ENCODE peak calls at places on chromosome 14, in ten cellular contexts. One of them, this sample, is unnamed.

GRCh38 chr14:87712386-87713113 is 280.4 kb downstream of the GALC start:
- DNase-seq in suprapubic skin: no peak
- DNase-seq in adrenal gland: no peak
- DNase-seq in IMR-90: no peak
- DNase-seq in fibroblast of lung: peak
- DNase-seq in dorsolateral prefrontal cortex: no peak
- DNase-seq in CD8-positive, alpha-beta T cell: no peak
- DNase-seq in hepatocyte: peak
- DNase-seq in HCT116: no peak
- DNase-seq in Panc1: no peak
- DNase-seq in this sample: no peak

GRCh38 chr14:93946104-93946503 is 19.0 kb downstream of the FAM181A start:
- DNase-seq in HCT116: no peak
- DNase-seq in fibroblast of lung: peak
- DNase-seq in CD8-positive, alpha-beta T cell: no peak
- DNase-seq in Panc1: no peak
- DNase-seq in IMR-90: peak
- DNase-seq in suprapubic skin: no peak
- DNase-seq in dorsolateral prefrontal cortex: no peak
- DNase-seq in hepatocyte: peak
- DNase-seq in adrenal gland: peak
- DNase-seq in this sample: no peak

GRCh38 chr14:81176224-81176623 is 44.5 kb downstream of the GTF2A1 start:
- DNase-seq in Panc1: no peak
- DNase-seq in adrenal gland: peak
- DNase-seq in CD8-positive, alpha-beta T cell: no peak
- DNase-seq in hepatocyte: no peak
- DNase-seq in IMR-90: no peak
- DNase-seq in suprapubic skin: no peak
- DNase-seq in HCT116: no peak
- DNase-seq in fibroblast of lung: no peak
- DNase-seq in dorsolateral prefrontal cortex: peak
- DNase-seq in this sample: no peak

GRCh38 chr14:31154956-31155355 is 52.6 kb downstream of the HECTD1 start:
- DNase-seq in HCT116: peak
- DNase-seq in Panc1: no peak
- DNase-seq in dorsolateral prefrontal cortex: no peak
- DNase-seq in hepatocyte: no peak
- DNase-seq in adrenal gland: no peak
- DNase-seq in suprapubic skin: no peak
- DNase-seq in fibroblast of lung: peak
- DNase-seq in IMR-90: no peak
- DNase-seq in CD8-positive, alpha-beta T cell: no peak
- DNase-seq in this sample: no peak

GRCh38 chr14:104867371-104868059 is 2.4 kb downstream of the CEP170B start:
- DNase-seq in fibroblast of lung: no peak
- DNase-seq in dorsolateral prefrontal cortex: no peak
- DNase-seq in hepatocyte: no peak
- DNase-seq in Panc1: no peak
- DNase-seq in IMR-90: no peak
- DNase-seq in suprapubic skin: no peak
- DNase-seq in HCT116: no peak
- DNase-seq in CD8-positive, alpha-beta T cell: no peak
- DNase-seq in adrenal gland: no peak
- DNase-seq in this sample: no peak

GRCh38 chr14:55241673-55242072 is 29.5 kb upstream of the FBXO34 start:
- DNase-seq in IMR-90: no peak
- DNase-seq in adrenal gland: no peak
- DNase-seq in Panc1: no peak
- DNase-seq in hepatocyte: no peak
- DNase-seq in fibroblast of lung: no peak
- DNase-seq in CD8-positive, alpha-beta T cell: no peak
- DNase-seq in suprapubic skin: no peak
- DNase-seq in HCT116: no peak
- DNase-seq in dorsolateral prefrontal cortex: no peak
- DNase-seq in this sample: no peak

GRCh38 chr14:33184587-33184986 is 245.9 kb downstream of the NPAS3 start:
- DNase-seq in fibroblast of lung: peak
- DNase-seq in adrenal gland: no peak
- DNase-seq in HCT116: no peak
- DNase-seq in suprapubic skin: no peak
- DNase-seq in hepatocyte: no peak
- DNase-seq in IMR-90: no peak
- DNase-seq in CD8-positive, alpha-beta T cell: no peak
- DNase-seq in dorsolateral prefrontal cortex: no peak
- DNase-seq in Panc1: no peak
- DNase-seq in this sample: no peak

GRCh38 chr14:94356379-94357056 is 31.9 kb downstream of the SERPINA1 start:
- DNase-seq in CD8-positive, alpha-beta T cell: no peak
- DNase-seq in adrenal gland: no peak
- DNase-seq in dorsolateral prefrontal cortex: no peak
- DNase-seq in HCT116: no peak
- DNase-seq in suprapubic skin: no peak
- DNase-seq in Panc1: no peak
- DNase-seq in IMR-90: no peak
- DNase-seq in hepatocyte: no peak
- DNase-seq in fibroblast of lung: no peak
- DNase-seq in this sample: no peak

GRCh38 chr14:104301731-104302460 is 163.5 kb downstream of the KIF26A start:
- DNase-seq in hepatocyte: no peak
- DNase-seq in CD8-positive, alpha-beta T cell: no peak
- DNase-seq in Panc1: no peak
- DNase-seq in fibroblast of lung: no peak
- DNase-seq in IMR-90: no peak
- DNase-seq in adrenal gland: no peak
- DNase-seq in dorsolateral prefrontal cortex: no peak
- DNase-seq in suprapubic skin: no peak
- DNase-seq in HCT116: no peak
- DNase-seq in this sample: no peak

GRCh38 chr14:55129428-55130193 is 559 bp downstream of the LGALS3 start:
- DNase-seq in suprapubic skin: peak
- DNase-seq in HCT116: no peak
- DNase-seq in Panc1: no peak
- DNase-seq in dorsolateral prefrontal cortex: peak
- DNase-seq in hepatocyte: peak
- DNase-seq in IMR-90: peak
- DNase-seq in CD8-positive, alpha-beta T cell: peak
- DNase-seq in adrenal gland: peak
- DNase-seq in fibroblast of lung: peak
- DNase-seq in this sample: peak

DNA sequence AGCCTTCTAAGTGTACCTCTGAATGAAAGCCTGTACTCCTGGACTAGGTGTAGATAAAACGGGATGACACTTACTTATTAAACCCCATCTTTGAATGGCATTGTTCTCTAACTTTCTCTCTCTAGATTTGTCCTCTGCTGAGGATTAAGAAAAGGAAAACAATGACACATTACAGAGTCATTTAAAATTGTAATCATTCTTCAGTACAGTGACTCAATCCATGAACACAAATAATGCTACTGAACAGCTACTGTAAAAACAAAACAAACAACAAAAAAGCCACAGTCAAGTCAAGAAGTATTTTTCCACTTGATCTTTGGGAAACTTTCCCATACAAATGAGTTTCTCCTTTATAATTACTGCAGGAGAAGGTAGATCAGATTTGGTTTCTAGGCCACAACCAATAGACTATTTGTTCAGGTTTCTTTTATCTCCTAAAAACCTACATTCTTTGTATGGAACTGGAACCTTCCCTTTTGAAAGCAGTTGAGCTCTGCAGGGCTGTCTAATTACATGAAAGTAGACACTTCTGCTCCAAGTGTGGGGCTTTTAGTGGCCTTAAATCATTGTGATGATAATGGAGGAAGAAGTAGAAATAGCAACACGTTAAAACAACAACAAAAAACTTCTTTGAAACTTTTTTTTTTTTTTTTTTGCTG is 219.1 kb downstream of the ESR2 start:
- DNase-seq in dorsolateral prefrontal cortex: no peak
- DNase-seq in adrenal gland: no peak
- DNase-seq in IMR-90: peak
- DNase-seq in HCT116: no peak
- DNase-seq in suprapubic skin: no peak
- DNase-seq in Panc1: peak
- DNase-seq in fibroblast of lung: peak
- DNase-seq in hepatocyte: no peak
- DNase-seq in CD8-positive, alpha-beta T cell: no peak
- DNase-seq in this sample: no peak
- H3K27ac ChIP-seq in dorsolateral prefrontal cortex: no peak
- H3K27ac ChIP-seq in adrenal gland: no peak
- H3K27ac ChIP-seq in IMR-90: no peak
- H3K27ac ChIP-seq in HCT116: no peak
- H3K27ac ChIP-seq in suprapubic skin: no peak
- H3K27ac ChIP-seq in Panc1: peak
- H3K27ac ChIP-seq in fibroblast of lung: no peak
- H3K27ac ChIP-seq in hepatocyte: no peak
- H3K27ac ChIP-seq in CD8-positive, alpha-beta T cell: no peak
- H3K27ac ChIP-seq in this sample: no peak

GRCh38 chr14:34982421-34983147 is at the start of gene SRP54:
- DNase-seq in dorsolateral prefrontal cortex: peak
- DNase-seq in IMR-90: peak
- DNase-seq in adrenal gland: peak
- DNase-seq in fibroblast of lung: peak
- DNase-seq in suprapubic skin: peak
- DNase-seq in Panc1: peak
- DNase-seq in CD8-positive, alpha-beta T cell: peak
- DNase-seq in hepatocyte: peak
- DNase-seq in HCT116: peak
- DNase-seq in this sample: peak
- TF ChIP-seq CTCF in dorsolateral prefrontal cortex: no peak
- TF ChIP-seq CTCF in IMR-90: peak
- TF ChIP-seq CTCF in adrenal gland: no peak
- TF ChIP-seq CTCF in fibroblast of lung: no peak
- TF ChIP-seq CTCF in suprapubic skin: peak
- TF ChIP-seq CTCF in Panc1: no peak
- TF ChIP-seq CTCF in CD8-positive, alpha-beta T cell: no peak
- TF ChIP-seq CTCF in hepatocyte: no peak
- TF ChIP-seq CTCF in HCT116: no peak
- TF ChIP-seq CTCF in this sample: no peak

GRCh38 chr14:68145539-68145938 is 326.0 kb downstream of the RAD51B start:
- DNase-seq in fibroblast of lung: peak
- DNase-seq in hepatocyte: no peak
- DNase-seq in Panc1: no peak
- DNase-seq in HCT116: no peak
- DNase-seq in CD8-positive, alpha-beta T cell: no peak
- DNase-seq in dorsolateral prefrontal cortex: no peak
- DNase-seq in adrenal gland: no peak
- DNase-seq in IMR-90: peak
- DNase-seq in suprapubic skin: no peak
- DNase-seq in this sample: no peak

GRCh38 chr14:68148763-68149162 is 329.2 kb downstream of the RAD51B start:
- DNase-seq in hepatocyte: no peak
- DNase-seq in HCT116: no peak
- DNase-seq in CD8-positive, alpha-beta T cell: no peak
- DNase-seq in dorsolateral prefrontal cortex: no peak
- DNase-seq in adrenal gland: no peak
- DNase-seq in suprapubic skin: no peak
- DNase-seq in fibroblast of lung: no peak
- DNase-seq in Panc1: no peak
- DNase-seq in IMR-90: no peak
- DNase-seq in this sample: no peak

GRCh38 chr14:68146812-68147211 is 327.2 kb downstream of the RAD51B start:
- DNase-seq in fibroblast of lung: peak
- DNase-seq in IMR-90: peak
- DNase-seq in Panc1: no peak
- DNase-seq in suprapubic skin: no peak
- DNase-seq in dorsolateral prefrontal cortex: no peak
- DNase-seq in CD8-positive, alpha-beta T cell: no peak
- DNase-seq in adrenal gland: no peak
- DNase-seq in HCT116: peak
- DNase-seq in hepatocyte: peak
- DNase-seq in this sample: no peak

GRCh38 chr14:68148276-68148675 is 328.7 kb downstream of the RAD51B start:
- DNase-seq in dorsolateral prefrontal cortex: no peak
- DNase-seq in CD8-positive, alpha-beta T cell: no peak
- DNase-seq in Panc1: no peak
- DNase-seq in IMR-90: peak
- DNase-seq in fibroblast of lung: peak
- DNase-seq in adrenal gland: no peak
- DNase-seq in HCT116: no peak
- DNase-seq in suprapubic skin: no peak
- DNase-seq in hepatocyte: no peak
- DNase-seq in this sample: no peak

DNA sequence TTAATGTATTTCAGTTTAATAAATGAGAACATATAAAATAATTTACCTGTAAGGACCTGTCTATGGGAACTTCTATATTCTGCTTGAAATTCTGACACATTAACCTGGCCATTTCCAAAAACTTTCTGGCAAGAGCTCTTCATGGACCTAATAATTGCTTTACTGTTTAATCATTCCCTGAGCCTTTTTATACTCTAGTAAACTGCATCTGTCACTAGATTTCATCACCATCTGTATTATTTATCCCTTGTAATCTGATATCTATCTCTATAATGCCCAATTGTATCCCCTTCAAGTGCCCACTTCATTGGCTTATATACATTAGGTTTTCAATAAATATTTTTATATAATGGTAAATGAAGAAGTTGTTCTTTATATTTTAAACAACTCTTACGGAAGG is 327.8 kb downstream of the RAD51B start:
- DNase-seq in adrenal gland: no peak
- DNase-seq in HCT116: no peak
- DNase-seq in Panc1: no peak
- DNase-seq in hepatocyte: no peak
- DNase-seq in CD8-positive, alpha-beta T cell: no peak
- DNase-seq in suprapubic skin: no peak
- DNase-seq in dorsolateral prefrontal cortex: no peak
- DNase-seq in fibroblast of lung: no peak
- DNase-seq in IMR-90: no peak
- DNase-seq in this sample: no peak
- H3K4me3 ChIP-seq in adrenal gland: no peak
- H3K4me3 ChIP-seq in HCT116: no peak
- H3K4me3 ChIP-seq in Panc1: no peak
- H3K4me3 ChIP-seq in hepatocyte: no peak
- H3K4me3 ChIP-seq in CD8-positive, alpha-beta T cell: no peak
- H3K4me3 ChIP-seq in suprapubic skin: no peak
- H3K4me3 ChIP-seq in dorsolateral prefrontal cortex: no peak
- H3K4me3 ChIP-seq in fibroblast of lung: no peak
- H3K4me3 ChIP-seq in IMR-90: no peak
- H3K4me3 ChIP-seq in this sample: no peak

DNA sequence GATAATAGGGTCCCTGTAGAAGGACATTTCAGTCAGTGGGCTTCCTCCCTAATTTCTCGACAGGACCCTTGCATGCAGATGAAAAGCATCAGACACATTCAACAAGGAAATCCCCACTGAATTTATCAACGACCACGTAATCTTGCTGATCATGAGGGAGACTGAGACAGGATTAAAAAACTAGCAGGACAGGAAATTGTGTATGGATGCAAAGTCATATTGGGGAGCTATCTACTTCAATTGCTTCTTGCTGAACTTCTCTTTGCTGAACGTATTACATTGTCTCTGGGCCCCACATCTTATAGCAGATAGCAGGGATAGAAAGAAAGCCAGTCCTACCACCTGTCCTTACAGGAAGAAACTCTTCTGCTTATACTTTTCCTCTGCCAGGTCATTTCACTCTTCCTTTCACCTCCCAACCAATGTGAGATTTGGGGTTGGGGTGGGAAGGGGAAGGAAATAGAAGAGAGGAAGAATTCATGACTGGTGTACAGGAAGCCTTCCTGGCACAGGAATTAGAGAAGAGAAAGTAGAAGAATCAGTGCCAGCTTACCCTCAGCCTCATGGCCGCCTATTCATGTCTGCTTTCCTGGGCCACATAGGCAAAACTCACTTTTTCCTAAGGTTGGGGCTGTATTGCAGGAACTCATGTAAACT is 333.3 kb downstream of the ZFP36L1 start:
- DNase-seq in CD8-positive, alpha-beta T cell: no peak
- DNase-seq in fibroblast of lung: no peak
- DNase-seq in Panc1: no peak
- DNase-seq in HCT116: no peak
- DNase-seq in IMR-90: no peak
- DNase-seq in suprapubic skin: no peak
- DNase-seq in dorsolateral prefrontal cortex: no peak
- DNase-seq in hepatocyte: no peak
- DNase-seq in adrenal gland: no peak
- DNase-seq in this sample: no peak
- H3K27ac ChIP-seq in CD8-positive, alpha-beta T cell: no peak
- H3K27ac ChIP-seq in fibroblast of lung: no peak
- H3K27ac ChIP-seq in Panc1: peak
- H3K27ac ChIP-seq in HCT116: peak
- H3K27ac ChIP-seq in IMR-90: no peak
- H3K27ac ChIP-seq in suprapubic skin: peak
- H3K27ac ChIP-seq in dorsolateral prefrontal cortex: no peak
- H3K27ac ChIP-seq in hepatocyte: peak
- H3K27ac ChIP-seq in adrenal gland: no peak
- H3K27ac ChIP-seq in this sample: peak